ENCODE peak calls at places on chromosome 20, in nine cellular contexts. V is NCI-H1092; G is Peyer's patch; F is CD8-positive, alpha-beta memory T cell; Y is tibial artery; M is dorsolateral prefrontal cortex; U is HL-60; D is T-helper 2 cell; B is neuronal stem cell. C is an unnamed sample.
A peak's percentile ranks its signal among the peaks of the same experiment; 100 is the strongest.

GRCh38 chr20:35115606-35116005 is 23.0 kb upstream of the TRPC4AP start:
- DNase-seq in F (no peak), Y (no peak), D (no peak), M (no peak), V (no peak), G (no peak), B (no peak), U (no peak), C (no peak)

GRCh38 chr20:38450412-38450975 is 15.4 kb upstream of the SNHG17 start:
- DNase-seq in V (no peak), F (no peak), D (no peak), Y (no peak), B (no peak), G (no peak), U (no peak), M (no peak), C (no peak)

GRCh38 chr20:10430704-10431103 is 3.3 kb downstream of the MKKS start:
- DNase-seq in U (no peak), G (no peak), M (no peak), B (no peak), D (no peak), V (no peak), F (no peak), Y (no peak), C (peak; percentile 22)

GRCh38 chr20:53079483-53079810 is 107.3 kb downstream of the TSHZ2 start:
- DNase-seq in V (no peak), M (no peak), F (no peak), G (no peak), B (no peak), Y (no peak), U (no peak), D (no peak), C (no peak)

GRCh38 chr20:57329608-57330221 is at the start of gene SPO11:
- DNase-seq in Y (no peak), F (no peak), M (no peak), V (no peak), G (no peak), D (no peak), B (no peak), U (no peak), C (peak; percentile 23)

GRCh38 chr20:32635764-32636163 is 38.0 kb downstream of the C20orf203 start:
- DNase-seq in M (no peak), V (no peak), D (no peak), F (no peak), Y (no peak), B (no peak), G (no peak), U (no peak), C (peak; percentile 51)

GRCh38 chr20:32327087-32327681 is 30.9 kb upstream of the ASXL1 start:
- DNase-seq in G (no peak), Y (no peak), F (no peak), V (no peak), D (no peak), B (no peak), M (no peak), U (no peak), C (no peak)

GRCh38 chr20:24999568-24999967 is 7.0 kb upstream of the APMAP start:
- DNase-seq in B (no peak), M (peak; percentile 26), Y (peak; percentile 57), G (no peak), V (no peak), D (no peak), U (no peak), F (no peak), C (no peak)

GRCh38 chr20:45104786-45105185 is 3.9 kb upstream of the KCNS1 start:
- DNase-seq in V (no peak), G (no peak), U (peak; percentile 36), M (no peak), F (no peak), D (no peak), B (no peak), Y (no peak), C (peak; percentile 91)

GRCh38 chr20:57531986-57532566 is 7.1 kb upstream of the CTCFL start:
- DNase-seq in U (no peak), D (no peak), F (no peak), V (no peak), B (no peak), M (no peak), Y (no peak), G (no peak), C (no peak)

GRCh38 chr20:10864076-10864672 is 190.4 kb upstream of the JAG1 start:
- DNase-seq in D (no peak), V (no peak), B (no peak), G (no peak), U (no peak), M (no peak), Y (no peak), F (no peak), C (peak; percentile 8)

GRCh38 chr20:11153819-11154218 is 480.0 kb upstream of the JAG1 start:
- DNase-seq in B (no peak), U (no peak), D (no peak), M (no peak), F (no peak), G (no peak), V (no peak), Y (no peak), C (no peak)

GRCh38 chr20:50292324-50293243 is 102.0 kb downstream of the CEBPB start:
- DNase-seq in V (no peak), D (peak; percentile 24), U (no peak), G (peak; percentile 47), M (peak; percentile 76), Y (peak; percentile 99), B (no peak), F (no peak), C (peak; percentile 86)

GRCh38 chr20:3646067-3646440 is 17.1 kb downstream of the GFRA4 start:
- DNase-seq in D (no peak), U (no peak), Y (no peak), F (no peak), G (no peak), V (no peak), M (no peak), B (no peak), C (no peak)

GRCh38 chr20:52975024-52975732 is 3.0 kb downstream of the TSHZ2 start:
- DNase-seq in B (no peak), Y (no peak), F (no peak), G (no peak), D (peak; percentile 81), M (no peak), U (no peak), V (no peak), C (no peak)

GRCh38 chr20:44785768-44786167 is 24.6 kb downstream of the RIMS4 start:
- DNase-seq in G (no peak), U (no peak), D (no peak), Y (no peak), F (no peak), M (no peak), V (no peak), B (no peak), C (no peak)

GRCh38 chr20:916825-917224 is 691 bp upstream of the ANGPT4 start:
- DNase-seq in F (no peak), M (no peak), Y (peak; percentile 57), G (no peak), B (no peak), D (no peak), U (no peak), V (no peak), C (no peak)

GRCh38 chr20:6868864-6869263 is 101.4 kb downstream of the BMP2 start:
- DNase-seq in B (no peak), M (no peak), G (no peak), U (no peak), Y (no peak), F (no peak), V (no peak), D (no peak), C (no peak)

GRCh38 chr20:35490736-35491181 is 35.4 kb downstream of the CEP250 start:
- DNase-seq in M (no peak), D (peak; percentile 92), V (no peak), F (peak; percentile 54), U (peak; percentile 69), G (peak; percentile 81), Y (no peak), B (no peak), C (peak; percentile 91)

GRCh38 chr20:38321959-38322598 is 18.1 kb downstream of the BPI start:
- DNase-seq in B (peak; percentile 36), F (no peak), V (no peak), G (no peak), U (no peak), M (peak; percentile 65), Y (no peak), D (no peak), C (peak; percentile 80)

GRCh38 chr20:58523072-58523681 is 8.0 kb upstream of the APCDD1L start:
- DNase-seq in M (no peak), V (no peak), B (peak; percentile 12), D (no peak), F (no peak), Y (no peak), U (no peak), G (no peak), C (no peak)

GRCh38 chr20:33909331-33909921 is 84.3 kb upstream of the RALY start:
- DNase-seq in Y (no peak), B (no peak), V (no peak), D (no peak), U (no peak), M (no peak), F (no peak), G (no peak), C (peak; percentile 67)

GRCh38 chr20:62039738-62040137 is 25.9 kb downstream of the TAF4 start:
- DNase-seq in Y (no peak), U (no peak), V (no peak), M (no peak), B (no peak), D (no peak), F (no peak), G (no peak), C (no peak)

GRCh38 chr20:34824861-34825529 is 456 bp downstream of the NCOA6 start:
- DNase-seq in D (peak; percentile 85), F (peak; percentile 64), U (no peak), V (peak; percentile 52), Y (peak; percentile 79), G (peak; percentile 59), B (peak; percentile 43), M (peak; percentile 65), C (peak; percentile 80)

GRCh38 chr20:57819291-57819690 is 109.5 kb upstream of the PMEPA1 start:
- DNase-seq in G (no peak), F (no peak), M (no peak), V (no peak), Y (no peak), B (no peak), U (no peak), D (no peak), C (no peak)